ENCODE peak calls at places on chromosomes 11 and 22, in five cellular contexts. U is immature natural killer cell, X is SHP77 treated with DMSO at 0.1 percent for 48 hours, V is AG09309, D is sigmoid colon. E is an unnamed sample.

GRCh38 chr11:120759046-120759445 is 247.5 kb downstream of the GRIK4 start:
- DNase-seq in U (no peak), X (no peak), D (no peak), V (no peak), E (no peak)

GRCh38 chr11:38384568-38384967 is 1786.5 kb upstream of the RAG2 start:
- DNase-seq in V (no peak), D (no peak), U (no peak), X (no peak), E (no peak)

GRCh38 chr22:40345801-40346177 is 511 bp upstream of the ADSL start:
- DNase-seq in X (no peak), D (no peak), V (no peak), U (no peak), E (no peak)

GRCh38 chr11:109320595-109320994 is 101.4 kb upstream of the C11orf87 start:
- DNase-seq in D (no peak), U (no peak), X (no peak), V (peak; percentile 61), E (no peak)

GRCh38 chr11:124753207-124753606 is 1.2 kb upstream of the VSIG2 start:
- DNase-seq in V (no peak), U (no peak), D (no peak), X (no peak), E (no peak)

GRCh38 chr11:17468094-17468493 is 8.6 kb downstream of the ABCC8 start:
- DNase-seq in U (no peak), D (no peak), X (no peak), V (no peak), E (no peak)

GRCh38 chr11:71456831-71457230 is 3.8 kb downstream of the NADSYN1 start:
- DNase-seq in U (no peak), V (no peak), D (peak; percentile 40), X (no peak), E (no peak)

GRCh38 chr11:128694618-128695481 is 978 bp downstream of the FLI1 start:
- DNase-seq in V (no peak), D (peak; percentile 69), X (no peak), U (peak; percentile 22), E (no peak)

GRCh38 chr11:2768471-2769408 is 68.9 kb upstream of the KCNQ1OT1 start:
- DNase-seq in D (peak; percentile 61), V (peak; percentile 14), X (no peak), U (no peak), E (peak; percentile 81)

GRCh38 chr11:131658952-131659351 is 288.5 kb downstream of the NTM start:
- DNase-seq in U (no peak), D (no peak), V (no peak), X (no peak), E (no peak)

GRCh38 chr22:38267086-38267485 is 5.7 kb downstream of the TMEM184B start:
- DNase-seq in X (no peak), D (no peak), U (peak; percentile 86), V (no peak), E (no peak)

GRCh38 chr11:129013737-129014475 is 71.2 kb upstream of the TP53AIP1 start:
- DNase-seq in U (no peak), V (no peak), X (no peak), D (no peak), E (no peak)

GRCh38 chr11:104819603-104820002 is 78.7 kb downstream of the CASP12 start:
- DNase-seq in V (no peak), X (no peak), U (no peak), D (no peak), E (no peak)

GRCh38 chr22:50729391-50730012 is 8.5 kb upstream of the ACR start:
- DNase-seq in X (peak; percentile 11), V (no peak), U (no peak), D (peak; percentile 59), E (no peak)

GRCh38 chr22:46863794-46864193 is 101.3 kb downstream of the TBC1D22A start:
- DNase-seq in D (no peak), V (no peak), U (no peak), X (no peak), E (no peak)

GRCh38 chr11:69839516-69839915 is 20.3 kb upstream of the FGF3 start:
- DNase-seq in X (no peak), V (no peak), D (no peak), U (no peak), E (no peak)

GRCh38 chr11:111602865-111603632 is 800 bp downstream of the SIK2 start:
- DNase-seq in D (peak; percentile 80), V (no peak), U (peak; percentile 29), X (peak; percentile 3), E (peak; percentile 25)

E was measured in 8988T.